ENCODE peak calls at places on chromosomes 6 and 20, in nine cellular contexts. One of them, this sample, is unnamed.

GRCh38 chr6:53130891-53131290 is 17.8 kb downstream of the GCM1 start:
- DNase-seq in GM06990: no peak
- DNase-seq in choroid plexus epithelial cell: no peak
- DNase-seq in fibroblast of the aortic adventitia: no peak
- DNase-seq in foreskin fibroblast: no peak
- DNase-seq in uterus: no peak
- DNase-seq in hepatocyte: no peak
- DNase-seq in colonic mucosa: no peak
- DNase-seq in endothelial cell of umbilical vein: no peak
- DNase-seq in this sample: no peak

GRCh38 chr20:48600470-48600945 is 227.3 kb downstream of the PREX1 start:
- DNase-seq in colonic mucosa: no peak
- DNase-seq in GM06990: no peak
- DNase-seq in choroid plexus epithelial cell: no peak
- DNase-seq in foreskin fibroblast: no peak
- DNase-seq in uterus: no peak
- DNase-seq in hepatocyte: no peak
- DNase-seq in endothelial cell of umbilical vein: no peak
- DNase-seq in fibroblast of the aortic adventitia: no peak
- DNase-seq in this sample: no peak

GRCh38 chr6:145813285-145814034 is 1.1 kb downstream of the FBXO30 start:
- DNase-seq in fibroblast of the aortic adventitia: peak; percentile 73
- DNase-seq in uterus: no peak
- DNase-seq in foreskin fibroblast: peak; percentile 54
- DNase-seq in hepatocyte: peak; percentile 11
- DNase-seq in endothelial cell of umbilical vein: peak; percentile 80
- DNase-seq in choroid plexus epithelial cell: peak; percentile 70
- DNase-seq in colonic mucosa: no peak
- DNase-seq in GM06990: peak; percentile 7
- DNase-seq in this sample: peak; percentile 70

GRCh38 chr20:63979549-63980316 is at the start of gene SAMD10:
- DNase-seq in choroid plexus epithelial cell: peak; percentile 68
- DNase-seq in colonic mucosa: peak; percentile 67
- DNase-seq in uterus: peak; percentile 33
- DNase-seq in hepatocyte: peak; percentile 80
- DNase-seq in endothelial cell of umbilical vein: peak; percentile 35
- DNase-seq in foreskin fibroblast: no peak
- DNase-seq in fibroblast of the aortic adventitia: no peak
- DNase-seq in GM06990: peak; percentile 82
- DNase-seq in this sample: no peak

GRCh38 chr6:125066964-125067363 is 86.6 kb upstream of the TPD52L1 start:
- DNase-seq in fibroblast of the aortic adventitia: no peak
- DNase-seq in endothelial cell of umbilical vein: no peak
- DNase-seq in foreskin fibroblast: peak; percentile 6
- DNase-seq in choroid plexus epithelial cell: peak; percentile 80
- DNase-seq in uterus: no peak
- DNase-seq in hepatocyte: no peak
- DNase-seq in GM06990: no peak
- DNase-seq in colonic mucosa: no peak
- DNase-seq in this sample: peak; percentile 50

GRCh38 chr6:30327232-30327746 is 562 bp downstream of the TRIM39 start:
- DNase-seq in endothelial cell of umbilical vein: no peak
- DNase-seq in foreskin fibroblast: no peak
- DNase-seq in fibroblast of the aortic adventitia: no peak
- DNase-seq in GM06990: no peak
- DNase-seq in uterus: no peak
- DNase-seq in choroid plexus epithelial cell: no peak
- DNase-seq in colonic mucosa: no peak
- DNase-seq in hepatocyte: no peak
- DNase-seq in this sample: no peak

GRCh38 chr6:43718387-43719105 is 31.0 kb upstream of the MRPS18A start:
- DNase-seq in uterus: no peak
- DNase-seq in choroid plexus epithelial cell: no peak
- DNase-seq in foreskin fibroblast: no peak
- DNase-seq in GM06990: no peak
- DNase-seq in colonic mucosa: no peak
- DNase-seq in endothelial cell of umbilical vein: no peak
- DNase-seq in hepatocyte: peak; percentile 59
- DNase-seq in fibroblast of the aortic adventitia: no peak
- DNase-seq in this sample: no peak

GRCh38 chr20:54228841-54229240 is 21.0 kb downstream of the PFDN4 start:
- DNase-seq in GM06990: no peak
- DNase-seq in fibroblast of the aortic adventitia: peak; percentile 93
- DNase-seq in endothelial cell of umbilical vein: no peak
- DNase-seq in choroid plexus epithelial cell: no peak
- DNase-seq in colonic mucosa: no peak
- DNase-seq in uterus: no peak
- DNase-seq in hepatocyte: no peak
- DNase-seq in foreskin fibroblast: no peak
- DNase-seq in this sample: no peak

GRCh38 chr6:142374965-142375733 is 73.3 kb downstream of the ADGRG6 start:
- DNase-seq in choroid plexus epithelial cell: peak; percentile 68
- DNase-seq in foreskin fibroblast: peak; percentile 60
- DNase-seq in uterus: no peak
- DNase-seq in GM06990: no peak
- DNase-seq in colonic mucosa: no peak
- DNase-seq in fibroblast of the aortic adventitia: peak; percentile 83
- DNase-seq in hepatocyte: peak; percentile 68
- DNase-seq in endothelial cell of umbilical vein: peak; percentile 97
- DNase-seq in this sample: peak; percentile 91

GRCh38 chr20:8218861-8219260 is 86.8 kb downstream of the PLCB1 start:
- DNase-seq in colonic mucosa: no peak
- DNase-seq in endothelial cell of umbilical vein: no peak
- DNase-seq in uterus: no peak
- DNase-seq in foreskin fibroblast: peak; percentile 37
- DNase-seq in GM06990: no peak
- DNase-seq in choroid plexus epithelial cell: no peak
- DNase-seq in fibroblast of the aortic adventitia: peak; percentile 66
- DNase-seq in hepatocyte: no peak
- DNase-seq in this sample: peak; percentile 84

GRCh38 chr6:166629628-166630027 is 2.6 kb upstream of the RPS6KA2 start:
- DNase-seq in uterus: no peak
- DNase-seq in endothelial cell of umbilical vein: no peak
- DNase-seq in fibroblast of the aortic adventitia: peak; percentile 74
- DNase-seq in choroid plexus epithelial cell: peak; percentile 51
- DNase-seq in GM06990: no peak
- DNase-seq in foreskin fibroblast: peak; percentile 83
- DNase-seq in colonic mucosa: no peak
- DNase-seq in hepatocyte: no peak
- DNase-seq in this sample: peak; percentile 81

GRCh38 chr6:166626177-166627038 is 643 bp downstream of the RPS6KA2 start:
- DNase-seq in hepatocyte: peak; percentile 77
- DNase-seq in endothelial cell of umbilical vein: peak; percentile 60
- DNase-seq in GM06990: no peak
- DNase-seq in fibroblast of the aortic adventitia: peak; percentile 63
- DNase-seq in choroid plexus epithelial cell: peak; percentile 68
- DNase-seq in colonic mucosa: peak; percentile 30
- DNase-seq in foreskin fibroblast: no peak
- DNase-seq in uterus: peak; percentile 40
- DNase-seq in this sample: peak; percentile 48

GRCh38 chr6:166625356-166625755 is 1.7 kb downstream of the RPS6KA2 start:
- DNase-seq in fibroblast of the aortic adventitia: peak; percentile 40
- DNase-seq in hepatocyte: peak; percentile 38
- DNase-seq in foreskin fibroblast: no peak
- DNase-seq in endothelial cell of umbilical vein: peak; percentile 65
- DNase-seq in choroid plexus epithelial cell: peak; percentile 95
- DNase-seq in colonic mucosa: no peak
- DNase-seq in uterus: no peak
- DNase-seq in GM06990: no peak
- DNase-seq in this sample: peak; percentile 39

GRCh38 chr6:166627875-166628849 is 1.1 kb upstream of the RPS6KA2 start:
- DNase-seq in endothelial cell of umbilical vein: peak; percentile 95
- DNase-seq in foreskin fibroblast: no peak
- DNase-seq in GM06990: peak; percentile 16
- DNase-seq in uterus: peak; percentile 55
- DNase-seq in hepatocyte: peak; percentile 81
- DNase-seq in colonic mucosa: peak; percentile 77
- DNase-seq in choroid plexus epithelial cell: peak; percentile 69
- DNase-seq in fibroblast of the aortic adventitia: peak; percentile 51
- DNase-seq in this sample: peak; percentile 29

GRCh38 chr6:166627039-166627874 is at the start of gene RPS6KA2:
- DNase-seq in GM06990: peak; percentile 99
- DNase-seq in colonic mucosa: peak; percentile 100
- DNase-seq in choroid plexus epithelial cell: peak; percentile 100
- DNase-seq in fibroblast of the aortic adventitia: peak; percentile 99
- DNase-seq in foreskin fibroblast: peak; percentile 100
- DNase-seq in endothelial cell of umbilical vein: peak; percentile 100
- DNase-seq in uterus: peak; percentile 100
- DNase-seq in hepatocyte: peak; percentile 100
- DNase-seq in this sample: peak; percentile 100
- TF ChIP-seq CTCF in GM06990: peak; percentile 3
- TF ChIP-seq CTCF in colonic mucosa: no peak
- TF ChIP-seq CTCF in choroid plexus epithelial cell: peak; percentile 18
- TF ChIP-seq CTCF in fibroblast of the aortic adventitia: peak; percentile 15
- TF ChIP-seq CTCF in foreskin fibroblast: no peak
- TF ChIP-seq CTCF in endothelial cell of umbilical vein: peak; percentile 16
- TF ChIP-seq CTCF in uterus: no peak
- TF ChIP-seq CTCF in hepatocyte: no peak
- TF ChIP-seq CTCF in this sample: no peak

DNA sequence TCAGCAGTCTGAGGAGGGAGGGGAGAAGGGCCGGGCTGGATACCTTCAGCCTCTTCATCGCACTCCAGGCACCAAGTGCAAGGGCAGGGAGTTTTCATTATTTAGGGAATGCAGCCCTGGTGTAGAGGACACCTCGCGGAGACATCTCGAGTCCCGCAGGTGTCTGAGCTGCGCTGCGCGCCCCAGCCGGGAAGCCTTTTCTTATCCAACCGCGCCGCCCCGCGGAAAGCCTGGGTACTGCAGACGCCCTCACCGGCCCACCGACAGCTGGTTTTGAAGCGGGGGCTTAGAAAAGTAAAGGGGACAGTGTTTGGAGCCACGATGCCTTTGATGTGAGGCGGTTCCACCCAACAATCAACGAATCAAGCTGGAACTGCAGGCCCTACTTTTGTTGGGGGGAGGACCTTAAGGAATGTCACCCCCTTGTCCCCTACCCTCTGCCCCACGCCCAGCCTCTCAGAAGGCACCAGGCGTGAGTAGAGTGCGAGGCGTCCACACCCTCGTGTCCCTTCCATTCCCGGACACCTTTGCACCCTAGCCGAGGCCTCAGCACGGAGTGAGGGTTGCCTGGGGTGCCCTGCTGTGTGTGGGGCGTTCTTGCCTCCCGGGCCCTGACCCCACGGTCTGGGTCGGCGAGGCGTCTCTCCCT is 8.6 kb downstream of the NKX2-2 start:
- DNase-seq in endothelial cell of umbilical vein: peak; percentile 45
- DNase-seq in hepatocyte: peak; percentile 85
- DNase-seq in choroid plexus epithelial cell: peak; percentile 55
- DNase-seq in GM06990: peak; percentile 77
- DNase-seq in foreskin fibroblast: no peak
- DNase-seq in uterus: peak; percentile 41
- DNase-seq in colonic mucosa: peak; percentile 66
- DNase-seq in fibroblast of the aortic adventitia: peak; percentile 46
- DNase-seq in this sample: peak; percentile 31
- H3K4me3 ChIP-seq in endothelial cell of umbilical vein: no peak overlapping the region
- H3K4me3 ChIP-seq in hepatocyte: peak overlapping the region; percentile 45
- H3K4me3 ChIP-seq in choroid plexus epithelial cell: no peak overlapping the region
- H3K4me3 ChIP-seq in GM06990: peak overlapping the region; percentile 57
- H3K4me3 ChIP-seq in foreskin fibroblast: no peak overlapping the region
- H3K4me3 ChIP-seq in uterus: no peak overlapping the region
- H3K4me3 ChIP-seq in colonic mucosa: peak overlapping the region; percentile 38
- H3K4me3 ChIP-seq in fibroblast of the aortic adventitia: peak overlapping the region; percentile 57
- H3K4me3 ChIP-seq in this sample: peak overlapping the region; percentile 12

GRCh38 chr6:40038626-40039025 is 104.4 kb upstream of the MOCS1 start:
- DNase-seq in GM06990: no peak
- DNase-seq in uterus: no peak
- DNase-seq in foreskin fibroblast: no peak
- DNase-seq in colonic mucosa: no peak
- DNase-seq in fibroblast of the aortic adventitia: no peak
- DNase-seq in endothelial cell of umbilical vein: no peak
- DNase-seq in choroid plexus epithelial cell: no peak
- DNase-seq in hepatocyte: no peak
- DNase-seq in this sample: no peak
- TF ChIP-seq CTCF in GM06990: no peak
- TF ChIP-seq CTCF in uterus: no peak
- TF ChIP-seq CTCF in foreskin fibroblast: no peak
- TF ChIP-seq CTCF in colonic mucosa: no peak
- TF ChIP-seq CTCF in fibroblast of the aortic adventitia: no peak
- TF ChIP-seq CTCF in endothelial cell of umbilical vein: no peak
- TF ChIP-seq CTCF in choroid plexus epithelial cell: no peak
- TF ChIP-seq CTCF in hepatocyte: no peak
- TF ChIP-seq CTCF in this sample: no peak

DNA sequence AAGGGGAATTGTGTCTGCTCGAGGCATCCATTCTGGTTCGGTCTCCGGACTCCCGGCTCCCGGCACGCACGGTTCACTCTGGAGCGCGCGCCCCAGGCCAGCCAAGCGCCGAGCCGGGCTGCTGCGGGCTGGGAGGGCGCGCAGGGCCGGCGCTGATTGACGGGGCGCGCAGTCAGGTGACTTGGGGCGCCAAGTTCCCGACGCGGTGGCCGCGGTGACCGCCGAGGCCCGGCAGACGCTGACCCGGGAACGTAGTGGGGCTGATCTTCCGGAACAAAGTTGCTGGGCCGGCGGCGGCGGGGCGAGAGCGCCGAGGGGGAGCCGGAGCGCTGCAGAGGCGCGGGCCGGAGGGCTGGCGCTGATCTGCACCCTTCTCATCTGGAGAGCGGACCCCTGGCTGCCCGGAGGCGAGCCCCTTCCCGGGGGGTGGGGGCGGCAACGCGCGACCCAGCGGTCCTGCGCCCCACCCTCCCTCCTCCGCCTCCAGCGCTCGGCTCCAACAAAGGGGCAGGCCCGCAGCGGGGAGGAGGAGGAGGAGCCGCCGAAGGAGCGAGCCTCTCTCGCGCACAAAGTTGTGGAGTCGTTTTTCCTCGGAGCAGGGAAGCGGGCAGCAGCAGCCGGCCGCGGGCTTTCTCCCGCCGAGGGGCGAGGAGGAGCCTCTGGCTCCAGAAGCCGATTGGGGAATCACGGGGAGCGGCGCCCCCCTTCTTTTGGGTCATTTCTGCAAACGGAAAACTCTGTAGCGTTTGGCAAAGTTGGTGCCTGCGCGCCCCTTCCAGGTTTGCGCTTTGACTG is at the start of gene UTRN:
- DNase-seq in GM06990: peak; percentile 47
- DNase-seq in colonic mucosa: peak; percentile 87
- DNase-seq in foreskin fibroblast: peak; percentile 83
- DNase-seq in choroid plexus epithelial cell: peak; percentile 85
- DNase-seq in endothelial cell of umbilical vein: peak; percentile 83
- DNase-seq in fibroblast of the aortic adventitia: peak; percentile 84
- DNase-seq in hepatocyte: peak; percentile 88
- DNase-seq in uterus: peak; percentile 80
- DNase-seq in this sample: peak; percentile 83
- H3K4me3 ChIP-seq in GM06990: peak within 1 kb of the TSS; percentile 69
- H3K4me3 ChIP-seq in colonic mucosa: peak within 1 kb of the TSS; percentile 90
- H3K4me3 ChIP-seq in foreskin fibroblast: peak within 1 kb of the TSS; percentile 91
- H3K4me3 ChIP-seq in choroid plexus epithelial cell: peak within 1 kb of the TSS; percentile 91
- H3K4me3 ChIP-seq in endothelial cell of umbilical vein: peak within 1 kb of the TSS; percentile 88
- H3K4me3 ChIP-seq in fibroblast of the aortic adventitia: peak within 1 kb of the TSS; percentile 87
- H3K4me3 ChIP-seq in hepatocyte: peak within 1 kb of the TSS; percentile 73
- H3K4me3 ChIP-seq in uterus: peak within 1 kb of the TSS; percentile 69
- H3K4me3 ChIP-seq in this sample: peak within 1 kb of the TSS; percentile 88

DNA sequence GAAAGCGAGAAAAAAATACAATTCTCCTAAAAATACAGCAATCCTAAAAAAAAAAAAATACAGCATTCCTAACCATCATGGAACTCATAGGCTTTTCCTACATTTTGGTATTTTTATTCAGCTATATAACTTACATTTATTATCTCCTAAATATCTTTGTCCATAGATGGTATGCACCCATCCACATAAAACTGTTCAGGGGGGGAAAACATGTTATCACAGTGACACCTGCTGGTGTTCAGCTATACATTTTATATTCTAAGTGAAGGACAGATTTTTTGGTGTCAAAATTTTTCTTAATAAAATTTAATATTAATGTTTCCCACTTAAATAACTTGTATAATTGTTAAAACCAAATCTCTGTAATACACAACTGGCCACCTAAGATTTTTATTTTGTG is 58.0 kb downstream of the BLOC1S5 start:
- DNase-seq in uterus: no peak
- DNase-seq in endothelial cell of umbilical vein: peak; percentile 80
- DNase-seq in foreskin fibroblast: peak; percentile 17
- DNase-seq in choroid plexus epithelial cell: peak; percentile 74
- DNase-seq in fibroblast of the aortic adventitia: peak; percentile 76
- DNase-seq in GM06990: no peak
- DNase-seq in hepatocyte: peak; percentile 34
- DNase-seq in colonic mucosa: no peak
- DNase-seq in this sample: peak; percentile 60
- TF ChIP-seq CTCF in uterus: peak; percentile 60
- TF ChIP-seq CTCF in endothelial cell of umbilical vein: peak; percentile 26
- TF ChIP-seq CTCF in foreskin fibroblast: peak; percentile 42
- TF ChIP-seq CTCF in choroid plexus epithelial cell: peak; percentile 61
- TF ChIP-seq CTCF in fibroblast of the aortic adventitia: peak; percentile 52
- TF ChIP-seq CTCF in GM06990: peak; percentile 41
- TF ChIP-seq CTCF in hepatocyte: peak; percentile 62
- TF ChIP-seq CTCF in colonic mucosa: peak; percentile 27
- TF ChIP-seq CTCF in this sample: peak; percentile 71

This sample was measured in AG10803.